ENCODE peak calls at places on chromosome X, in four cellular contexts. I, X, P and L are unnamed samples.
A peak's percentile ranks its signal among the peaks of the same experiment; 100 is the strongest.

GRCh38 chrX:9312922-9313867 is 151.7 kb upstream of the TBL1X start:
- DNase-seq in P (peak; percentile 13), X (peak; percentile 43), I (peak; percentile 62), L (peak; percentile 15)

GRCh38 chrX:9336501-9336900 is 128.4 kb upstream of the TBL1X start:
- DNase-seq in P (no peak), I (no peak), X (no peak), L (no peak)

GRCh38 chrX:144896323-144896722 is 351.0 kb upstream of the SPANXN1 start:
- DNase-seq in X (peak; percentile 2), I (no peak), P (no peak), L (no peak)

GRCh38 chrX:120560405-120560841 is 339 bp downstream of the CUL4B start:
- DNase-seq in I (no peak), P (peak; percentile 32), X (no peak), L (no peak)

GRCh38 chrX:71253253-71254091 is 468 bp downstream of the ZMYM3 start:
- DNase-seq in I (peak; percentile 66), X (peak; percentile 84), P (peak; percentile 13), L (no peak)

GRCh38 chrX:80876877-80877276 is 67.2 kb upstream of the BRWD3 start:
- DNase-seq in X (peak; percentile 12), P (peak; percentile 7), I (no peak), L (peak; percentile 13)

GRCh38 chrX:51743179-51743957 is at the start of gene GSPT2:
- DNase-seq in X (peak; percentile 74), I (peak; percentile 32), P (no peak), L (no peak)

GRCh38 chrX:151073767-151074166 is 90.6 kb downstream of the HMGB3 start:
- DNase-seq in I (no peak), X (no peak), P (no peak), L (no peak)

GRCh38 chrX:2682582-2683177 is 8.4 kb upstream of the CD99 start:
- DNase-seq in P (no peak), I (no peak), X (no peak), L (no peak)

GRCh38 chrX:40809210-40809609 is 73.9 kb upstream of the MED14 start:
- DNase-seq in X (no peak), P (no peak), I (no peak), L (no peak)

GRCh38 chrX:47232803-47233332 is at the start of gene USP11:
- DNase-seq in I (peak; percentile 23), P (peak; percentile 47), X (peak; percentile 78), L (no peak)

GRCh38 chrX:47648376-47648775 is 2.0 kb downstream of the ELK1 start:
- DNase-seq in P (no peak), X (no peak), I (no peak), L (no peak)

GRCh38 chrX:129698150-129698549 is 40.6 kb upstream of the XPNPEP2 start:
- DNase-seq in P (peak; percentile 17), X (no peak), I (no peak), L (no peak)
- TF ChIP-seq ELF1 in P (no peak), X (no peak), I (no peak), L (no peak)

DNA sequence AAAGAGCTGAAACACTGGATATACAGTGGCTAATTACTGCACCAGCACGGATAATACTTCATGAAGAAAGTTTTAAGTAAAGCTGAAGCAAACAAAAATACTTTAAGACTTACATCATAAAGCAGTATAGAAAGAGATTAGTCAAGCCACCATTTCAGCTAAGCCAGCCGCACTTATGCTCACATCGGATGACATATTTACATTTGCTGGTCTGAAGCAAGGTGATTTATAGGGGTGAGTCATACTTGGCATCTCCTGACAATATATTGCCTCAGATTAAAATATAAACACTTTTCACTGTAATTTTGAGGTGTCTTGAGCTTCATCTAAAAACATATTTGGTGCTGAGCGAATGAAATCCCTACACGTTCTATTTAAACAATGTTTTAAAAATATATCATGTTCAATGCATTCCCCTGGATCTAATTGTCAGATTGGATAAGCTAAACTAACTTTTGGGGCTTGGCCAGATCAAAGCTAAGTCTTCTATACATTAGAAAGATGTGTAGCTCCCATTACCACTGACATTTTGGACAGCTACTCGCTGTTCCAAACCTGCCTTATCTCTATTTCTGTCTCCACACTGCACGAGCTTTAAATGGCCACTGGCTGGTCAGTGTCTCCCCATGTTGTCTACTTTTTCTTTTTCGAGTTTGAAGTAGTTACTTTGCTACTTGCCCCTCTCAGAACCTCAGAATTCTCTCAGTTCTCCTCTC is 103.2 kb downstream of the VCX2 start:
- DNase-seq in P (no peak), X (no peak), I (no peak), L (no peak)
- TF ChIP-seq JUND in P (no peak), X (no peak), I (peak; percentile 56), L (no peak)

GRCh38 chrX:7111518-7111917 is 36.0 kb upstream of the STS start:
- DNase-seq in X (no peak), P (no peak), I (no peak), L (no peak)
- TF ChIP-seq ELF1 in X (no peak), P (no peak), I (no peak), L (no peak)

GRCh38 chrX:38664285-38664684 is 102.9 kb downstream of the TSPAN7 start:
- DNase-seq in P (peak; percentile 13), I (peak; percentile 37), X (peak; percentile 28), L (peak; percentile 26)
- TF ChIP-seq JUND in P (no peak), I (no peak), X (no peak), L (no peak)

DNA sequence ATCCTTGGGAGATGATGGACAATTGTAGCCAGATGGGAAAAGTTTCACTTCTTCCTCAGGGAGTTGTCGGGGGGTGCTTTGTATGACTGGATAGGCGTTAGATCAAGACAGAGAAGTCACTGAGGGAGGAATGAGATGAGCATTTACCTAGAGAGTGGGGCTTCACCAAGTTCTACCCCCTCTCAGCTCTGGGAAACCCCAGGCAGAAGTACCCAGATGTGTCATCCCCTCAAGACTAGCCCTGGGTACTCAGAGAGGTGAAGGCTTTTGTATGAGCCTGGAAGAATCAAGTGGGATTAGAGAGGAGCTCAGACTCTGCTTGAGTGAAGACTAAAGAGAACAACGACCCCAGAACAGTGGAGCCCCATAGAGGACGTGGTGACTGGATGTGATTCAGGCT is 1.9 kb downstream of the MAGEB1 start:
- DNase-seq in I (no peak), P (no peak), X (no peak), L (no peak)
- TF ChIP-seq ELF1 in I (no peak), P (no peak), X (no peak), L (no peak)

GRCh38 chrX:143437439-143437838 is 79.8 kb downstream of the SPANXN3 start:
- DNase-seq in I (peak; percentile 3), X (peak; percentile 6), P (no peak), L (no peak)
- TF ChIP-seq JUND in I (no peak), X (no peak), P (no peak), L (no peak)